ENCODE peak calls at places on chromosomes 3 and 15, in seven cellular contexts. P is GM23338, Z is mammary epithelial cell, H is brain microvascular endothelial cell, Y is A549, J is AG04450, X is AG04449. I is an unnamed sample.

GRCh38 chr15:83204697-83205096 is 2.9 kb downstream of the HDGFL3 start:
- DNase-seq in P (peak; percentile 71), Z (no peak), H (no peak), Y (no peak), J (no peak), X (no peak), I (peak; percentile 8)

GRCh38 chr3:129554356-129555120 is 11.6 kb downstream of the H1-8 start:
- DNase-seq in P (no peak), Z (no peak), H (no peak), Y (no peak), J (no peak), X (no peak), I (peak; percentile 54)

GRCh38 chr15:39583586-39584265 is 2.8 kb downstream of the THBS1 start:
- DNase-seq in P (peak; percentile 68), Z (peak; percentile 78), H (no peak), Y (peak; percentile 17), J (no peak), X (peak; percentile 56), I (peak; percentile 71)

GRCh38 chr3:174202146-174202545 is 657.0 kb upstream of the NAALADL2 start:
- DNase-seq in P (no peak), Z (no peak), H (no peak), Y (no peak), J (no peak), X (no peak), I (no peak)

GRCh38 chr3:39273119-39273518 is 6.7 kb downstream of the CX3CR1 start:
- DNase-seq in P (peak; percentile 50), Z (no peak), H (no peak), Y (no peak), J (no peak), X (no peak), I (no peak)

GRCh38 chr3:53170325-53171108 is 9.5 kb downstream of the PRKCD start:
- DNase-seq in P (no peak), Z (peak; percentile 20), H (no peak), Y (no peak), J (no peak), X (no peak), I (peak; percentile 31)

GRCh38 chr3:39011191-39011736 is 40.5 kb downstream of the SCN11A start:
- DNase-seq in P (no peak), Z (no peak), H (no peak), Y (no peak), J (no peak), X (no peak), I (no peak)

GRCh38 chr3:149589332-149589731 is 68.5 kb downstream of the WWTR1 start:
- DNase-seq in P (no peak), Z (no peak), H (peak; percentile 63), Y (no peak), J (no peak), X (no peak), I (peak; percentile 83)

GRCh38 chr3:41044526-41044925 is 154.8 kb upstream of the CTNNB1 start:
- DNase-seq in P (no peak), Z (no peak), H (no peak), Y (no peak), J (no peak), X (no peak), I (peak; percentile 16)
- TF ChIP-seq CTCF in P (no peak), Z (no peak), H (no peak), Y (no peak), J (no peak), X (no peak), I (no peak)

DNA sequence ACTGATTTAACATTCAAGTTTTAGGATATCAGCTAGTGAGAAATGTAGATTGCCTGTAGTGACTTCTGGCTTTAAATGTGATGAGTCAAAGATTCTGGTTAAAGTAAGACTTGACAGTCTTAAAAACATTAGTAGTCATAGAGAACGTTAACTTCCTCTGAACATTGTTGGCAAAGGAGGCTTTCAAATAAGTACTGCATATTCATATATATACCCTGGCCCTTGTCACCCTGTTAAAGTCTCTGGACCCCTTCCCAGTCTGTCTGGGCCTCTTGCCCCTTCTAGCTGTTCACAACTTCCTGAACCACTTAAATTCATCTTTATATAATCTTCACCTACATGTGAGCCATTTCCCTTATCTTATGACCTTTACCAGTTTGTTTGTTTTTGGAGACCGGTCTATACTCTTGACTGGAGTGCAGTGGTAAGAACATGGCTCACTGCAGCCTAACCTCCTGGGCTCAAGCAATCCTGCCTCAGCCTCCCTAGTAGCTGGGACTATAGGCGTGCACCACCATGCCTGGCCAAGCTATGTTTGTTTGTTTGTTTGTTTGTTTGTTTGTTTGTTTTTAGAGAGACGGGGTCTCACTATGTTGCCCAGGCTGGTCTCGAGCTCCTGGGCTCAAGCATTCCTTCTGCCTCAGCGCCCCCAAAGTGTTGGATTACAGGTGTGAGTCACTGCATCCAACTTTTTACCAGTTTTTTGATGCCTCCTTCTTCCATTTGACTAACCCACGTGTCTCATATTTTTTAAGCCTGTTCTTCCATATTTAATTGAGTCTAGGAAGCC is 64.4 kb upstream of the CRTC3 start:
- DNase-seq in P (no peak), Z (no peak), H (peak; percentile 9), Y (no peak), J (no peak), X (no peak), I (peak; percentile 75)
- H3K4me3 ChIP-seq in P (no peak overlapping the region), Z (no peak overlapping the region), H (no peak overlapping the region), Y (no peak overlapping the region), J (no peak overlapping the region), X (no peak overlapping the region), I (no peak overlapping the region)

DNA sequence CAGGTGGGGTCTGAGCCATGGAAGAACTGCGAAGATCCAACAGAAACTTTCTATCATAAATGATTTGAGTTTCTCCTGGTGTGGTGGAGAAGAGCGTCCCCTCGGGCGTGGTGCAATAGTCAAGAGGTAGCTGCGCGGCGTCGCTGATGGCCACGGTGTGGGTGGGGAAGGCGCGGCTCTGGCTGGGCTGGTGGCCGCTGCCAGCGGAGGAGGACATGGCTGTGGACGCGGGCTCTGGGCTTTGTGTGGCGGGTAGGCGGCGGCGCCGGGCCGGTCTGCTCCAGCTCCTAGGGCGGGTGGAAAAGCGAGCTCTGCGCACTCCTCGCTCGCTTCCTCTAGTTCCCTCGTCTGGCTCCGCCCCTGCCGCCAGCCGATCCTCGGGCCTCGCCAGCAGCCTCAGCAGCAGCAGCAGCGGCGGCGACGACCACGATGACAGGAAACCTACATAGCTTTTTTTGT is 5.9 kb downstream of the STARD9 start:
- DNase-seq in P (peak; percentile 95), Z (peak; percentile 63), H (peak; percentile 63), Y (peak; percentile 34), J (no peak), X (no peak), I (peak; percentile 72)
- TF ChIP-seq CTCF in P (no peak), Z (no peak), H (peak; percentile 7), Y (no peak), J (no peak), X (no peak), I (peak; percentile 9)

GRCh38 chr3:100114413-100115030 is at the start of gene FILIP1L:
- DNase-seq in P (no peak), Z (no peak), H (no peak), Y (no peak), J (no peak), X (no peak), I (no peak)
- H3K4me3 ChIP-seq in P (no peak within 1 kb of the TSS), Z (no peak within 1 kb of the TSS), H (no peak within 1 kb of the TSS), Y (no peak within 1 kb of the TSS), J (no peak within 1 kb of the TSS), X (no peak within 1 kb of the TSS), I (no peak within 1 kb of the TSS)

DNA sequence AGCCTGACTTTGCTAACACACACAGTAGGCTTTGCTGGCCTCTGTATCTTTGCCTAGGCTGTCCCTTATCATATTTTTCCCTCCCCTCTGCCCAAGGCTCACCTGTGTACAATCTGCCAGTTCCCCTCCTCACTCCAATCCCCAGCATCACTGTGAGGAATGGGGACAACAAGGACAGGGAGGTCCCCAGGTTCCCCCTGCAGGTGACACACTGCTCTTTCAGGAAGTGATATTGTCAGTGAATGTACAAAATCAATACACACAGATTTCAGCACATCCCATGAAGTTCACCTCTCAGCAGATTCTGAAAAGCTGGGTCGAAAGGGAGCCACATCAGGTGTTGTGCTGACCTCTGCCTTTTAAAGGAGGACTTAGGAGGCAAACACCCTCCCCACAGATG is 177.5 kb downstream of the RAB11A start:
- DNase-seq in P (no peak), Z (no peak), H (no peak), Y (no peak), J (no peak), X (no peak), I (no peak)
- TF ChIP-seq CTCF in P (peak; percentile 19), Z (no peak), H (no peak), Y (peak; percentile 24), J (no peak), X (no peak), I (no peak)

DNA sequence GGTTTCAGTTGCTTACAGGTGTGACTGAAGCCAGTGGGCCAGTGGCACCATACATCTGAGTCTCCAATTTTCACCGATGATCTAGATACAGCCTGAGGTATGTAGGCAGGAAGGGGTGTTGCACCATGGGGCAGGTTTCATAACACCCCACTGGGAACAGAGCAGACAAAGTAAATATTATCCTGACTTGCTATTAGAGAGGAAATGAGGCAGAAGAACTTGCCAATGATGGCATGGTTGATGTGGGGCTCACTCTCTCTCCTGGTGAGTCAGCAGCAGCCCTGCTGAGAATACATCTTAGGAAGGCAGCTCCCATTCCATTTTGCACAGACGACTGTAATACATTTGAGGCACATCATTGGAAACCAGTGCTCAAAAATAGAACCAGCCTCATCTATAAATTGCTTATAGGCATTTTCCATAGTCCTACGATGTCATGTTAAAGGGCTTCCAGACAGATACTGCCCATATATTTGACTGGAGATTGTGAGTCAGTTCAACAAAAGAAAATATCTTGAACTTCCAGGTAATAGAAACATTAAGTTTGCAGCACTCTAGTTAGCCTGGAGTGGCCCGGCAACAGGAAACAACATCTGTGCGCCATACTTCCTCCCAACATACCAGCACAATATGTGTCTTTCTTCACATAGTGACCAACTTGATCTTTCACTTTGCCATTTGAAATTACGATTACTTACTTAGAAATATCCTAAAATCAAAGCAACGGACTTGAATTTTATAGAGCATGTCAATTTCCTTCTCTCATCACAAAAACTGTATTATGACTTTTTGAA is 175.5 kb downstream of the NECTIN3 start:
- DNase-seq in P (no peak), Z (peak; percentile 84), H (peak; percentile 86), Y (peak; percentile 2), J (peak; percentile 60), X (peak; percentile 83), I (peak; percentile 95)
- H3K4me3 ChIP-seq in P (no peak overlapping the region), Z (no peak overlapping the region), H (no peak overlapping the region), Y (no peak overlapping the region), J (no peak overlapping the region), X (no peak overlapping the region), I (no peak overlapping the region)

GRCh38 chr3:70870576-70870975 is 558.1 kb upstream of the MDFIC2 start:
- DNase-seq in P (no peak), Z (no peak), H (no peak), Y (no peak), J (no peak), X (no peak), I (no peak)

GRCh38 chr3:70868561-70868960 is 556.1 kb upstream of the MDFIC2 start:
- DNase-seq in P (no peak), Z (no peak), H (no peak), Y (no peak), J (no peak), X (no peak), I (no peak)

GRCh38 chr3:70876154-70876553 is 563.7 kb upstream of the MDFIC2 start:
- DNase-seq in P (no peak), Z (no peak), H (no peak), Y (no peak), J (no peak), X (no peak), I (no peak)

GRCh38 chr3:70873686-70874085 is 561.2 kb upstream of the MDFIC2 start:
- DNase-seq in P (no peak), Z (no peak), H (no peak), Y (no peak), J (no peak), X (no peak), I (no peak)

GRCh38 chr3:70871909-70872656 is 559.6 kb upstream of the MDFIC2 start:
- DNase-seq in P (no peak), Z (peak; percentile 20), H (peak; percentile 88), Y (no peak), J (no peak), X (peak; percentile 82), I (peak; percentile 97)
- TF ChIP-seq CTCF in P (no peak), Z (no peak), H (no peak), Y (no peak), J (no peak), X (no peak), I (no peak)

GRCh38 chr3:152350139-152350538 is 81.4 kb downstream of the MBNL1 start:
- DNase-seq in P (peak; percentile 15), Z (peak; percentile 39), H (no peak), Y (no peak), J (no peak), X (no peak), I (peak; percentile 46)
- H3K4me3 ChIP-seq in P (no peak overlapping the region), Z (no peak overlapping the region), H (no peak overlapping the region), Y (no peak overlapping the region), J (no peak overlapping the region), X (no peak overlapping the region), I (no peak overlapping the region)